ENCODE peak calls at places on chromosome 14, in eight cellular contexts. N is pancreas; P is GM04504; F is cardiac muscle cell; E is hippocampal formation; K is CD4-positive, alpha-beta T cell; V is activated CD4-positive, alpha-beta T cell treated with anti-CD3 and anti-CD28 coated beads, Interleukin-2, amount 10 ng/mL, durations not matched to agents 7 days and 5 days; H is SW480. D is an unnamed sample.

GRCh38 chr14:104320611-104321086 is 182.3 kb downstream of the KIF26A start:
- DNase-seq in N (no peak), P (no peak), F (no peak), E (no peak), K (no peak), V (no peak), H (no peak), D (no peak)

GRCh38 chr14:24607081-24607480 is 2.4 kb downstream of the GZMH start:
- DNase-seq in N (no peak), P (no peak), F (no peak), E (no peak), K (no peak), V (no peak), H (no peak), D (peak)

GRCh38 chr14:58752782-58753181 is 115.0 kb downstream of the DACT1 start:
- DNase-seq in N (peak), P (no peak), F (peak), E (peak), K (no peak), V (no peak), H (no peak), D (no peak)

GRCh38 chr14:102222009-102222575 is 82.4 kb downstream of the WDR20 start:
- DNase-seq in N (no peak), P (no peak), F (no peak), E (no peak), K (no peak), V (no peak), H (no peak), D (no peak)

GRCh38 chr14:98634043-98634820 is 637.8 kb downstream of the BCL11B start:
- DNase-seq in N (no peak), P (no peak), F (no peak), E (no peak), K (no peak), V (no peak), H (no peak), D (no peak)

GRCh38 chr14:32637582-32637981 is 301.1 kb upstream of the NPAS3 start:
- DNase-seq in N (no peak), P (no peak), F (no peak), E (no peak), K (no peak), V (no peak), H (no peak), D (no peak)

GRCh38 chr14:101399737-101400517 is 161.4 kb upstream of the DIO3 start:
- DNase-seq in N (peak), P (no peak), F (no peak), E (no peak), K (no peak), V (no peak), H (peak), D (no peak)

GRCh38 chr14:81235096-81235495 is 14.3 kb upstream of the GTF2A1 start:
- DNase-seq in N (no peak), P (no peak), F (no peak), E (no peak), K (no peak), V (no peak), H (no peak), D (no peak)

GRCh38 chr14:56487761-56488160 is 91.8 kb upstream of the TMEM260 start:
- DNase-seq in N (no peak), P (peak), F (peak), E (no peak), K (no peak), V (no peak), H (no peak), D (no peak)

GRCh38 chr14:74618078-74618952 is 6.3 kb upstream of the LTBP2 start:
- DNase-seq in N (peak), P (no peak), F (peak), E (no peak), K (peak), V (peak), H (no peak), D (peak)

GRCh38 chr14:28756896-28757570 is 9.6 kb upstream of the FOXG1 start:
- DNase-seq in N (no peak), P (peak), F (peak), E (peak), K (no peak), V (no peak), H (peak), D (no peak)

GRCh38 chr14:50260511-50260910 is 29.1 kb upstream of the SOS2 start:
- DNase-seq in N (no peak), P (peak), F (peak), E (no peak), K (no peak), V (peak), H (peak), D (peak)

GRCh38 chr14:78598046-78598652 is 428.0 kb downstream of the NRXN3 start:
- DNase-seq in N (peak), P (peak), F (peak), E (peak), K (peak), V (peak), H (peak), D (peak)

GRCh38 chr14:25049559-25050493 is at the start of gene STXBP6:
- DNase-seq in N (peak), P (no peak), F (peak), E (peak), K (no peak), V (no peak), H (peak), D (peak)

GRCh38 chr14:65260786-65261185 is 151.7 kb upstream of the FUT8 start:
- DNase-seq in N (no peak), P (peak), F (peak), E (no peak), K (no peak), V (no peak), H (no peak), D (no peak)

GRCh38 chr14:99460793-99461192 is 19.9 kb downstream of the SETD3 start:
- DNase-seq in N (no peak), P (no peak), F (no peak), E (no peak), K (no peak), V (no peak), H (no peak), D (no peak)

GRCh38 chr14:97634786-97635185 is 837.6 kb downstream of the VRK1 start:
- DNase-seq in N (no peak), P (no peak), F (no peak), E (no peak), K (peak), V (peak), H (peak), D (no peak)